ENCODE peak calls at places on chromosomes 16 and 17, in seven cellular contexts. F, Z, I, J, N, A and H are unnamed samples.

GRCh38 chr17:69411766-69412165 is 2.7 kb upstream of the MAP2K6 start:
- DNase-seq in N (no peak), I (no peak), Z (no peak), A (no peak), F (no peak), J (no peak), H (no peak)

GRCh38 chr17:47797797-47798196 is 23.8 kb downstream of the OSBPL7 start:
- DNase-seq in I (peak; percentile 50), Z (no peak), A (no peak), F (no peak), J (no peak), N (no peak), H (no peak)

GRCh38 chr17:19448341-19449268 is 37.6 kb downstream of the RNF112 start:
- DNase-seq in N (no peak), A (peak; percentile 92), Z (no peak), J (no peak), F (no peak), I (no peak), H (no peak)

GRCh38 chr17:29607557-29608195 is 14.7 kb downstream of the ANKRD13B start:
- DNase-seq in N (no peak), F (no peak), I (no peak), A (no peak), Z (no peak), J (no peak), H (no peak)

GRCh38 chr16:73126453-73126853 is 78.5 kb upstream of the ZFHX3 start:
- DNase-seq in I (no peak), Z (no peak), F (no peak), J (no peak), N (no peak), A (peak; percentile 43), H (no peak)

GRCh38 chr16:89705006-89705405 is 3.5 kb upstream of the SPATA2L start:
- DNase-seq in J (no peak), A (no peak), F (no peak), Z (no peak), N (no peak), I (no peak), H (no peak)

GRCh38 chr17:49987681-49988441 is 7.2 kb downstream of the DLX3 start:
- DNase-seq in J (no peak), Z (no peak), F (no peak), A (no peak), N (no peak), I (no peak), H (peak; percentile 27)

GRCh38 chr16:24463196-24463945 is 76.0 kb upstream of the RBBP6 start:
- DNase-seq in N (no peak), J (no peak), A (no peak), I (no peak), F (no peak), Z (no peak), H (no peak)

GRCh38 chr17:77308768-77309726 is 168.3 kb downstream of the SEC14L1 start:
- DNase-seq in F (no peak), Z (no peak), A (peak; percentile 82), I (no peak), J (no peak), N (no peak), H (no peak)

GRCh38 chr16:81273223-81273940 is 34.9 kb downstream of the BCO1 start:
- DNase-seq in N (no peak), Z (no peak), I (no peak), A (no peak), F (no peak), J (no peak), H (no peak)

GRCh38 chr16:67000384-67001158 is 12.2 kb downstream of the CES4A start:
- DNase-seq in A (no peak), J (peak; percentile 18), Z (no peak), F (peak; percentile 68), N (peak; percentile 53), I (peak; percentile 70), H (peak; percentile 78)

GRCh38 chr17:4998666-4999428 is 1.1 kb downstream of the KIF1C start:
- DNase-seq in J (no peak), I (no peak), N (peak; percentile 9), F (no peak), Z (no peak), A (no peak), H (no peak)